ENCODE peak calls at places on chromosomes 5 and 9, in seven cellular contexts. V, D, Q, T, E, C and U are unnamed samples.

GRCh38 chr5:150105898-150106615 is 19.7 kb upstream of the CSF1R start:
- DNase-seq in V (no peak), D (no peak), Q (no peak), T (no peak), E (no peak), C (no peak), U (no peak)

GRCh38 chr9:9352877-9353481 is 1259.8 kb downstream of the PTPRD start:
- DNase-seq in V (no peak), D (no peak), Q (no peak), T (peak), E (peak), C (no peak), U (no peak)

GRCh38 chr9:15509931-15510788 is 610 bp downstream of the PSIP1 start:
- DNase-seq in V (peak), D (no peak), Q (peak), T (peak), E (peak), C (peak), U (no peak)

GRCh38 chr5:56516034-56516433 is 282.9 kb upstream of the ANKRD55 start:
- DNase-seq in V (no peak), D (no peak), Q (no peak), T (no peak), E (no peak), C (no peak), U (no peak)

GRCh38 chr5:139803978-139804377 is 8.4 kb downstream of the PSD2 start:
- DNase-seq in V (no peak), D (no peak), Q (no peak), T (no peak), E (no peak), C (no peak), U (no peak)

GRCh38 chr9:76580188-76580587 is 121.2 kb downstream of the GCNT1 start:
- DNase-seq in V (no peak), D (no peak), Q (no peak), T (no peak), E (no peak), C (no peak), U (no peak)

GRCh38 chr9:136740971-136741884 is 1.5 kb downstream of the LCN10 start:
- DNase-seq in V (no peak), D (peak), Q (no peak), T (no peak), E (no peak), C (no peak), U (no peak)

GRCh38 chr9:131734781-131735180 is 5.1 kb downstream of the RAPGEF1 start:
- DNase-seq in V (no peak), D (no peak), Q (no peak), T (no peak), E (no peak), C (no peak), U (no peak)

GRCh38 chr5:109611505-109611904 is 78.2 kb upstream of the MAN2A1 start:
- DNase-seq in V (no peak), D (no peak), Q (no peak), T (no peak), E (no peak), C (no peak), U (no peak)

GRCh38 chr5:109610581-109610980 is 79.1 kb upstream of the MAN2A1 start:
- DNase-seq in V (no peak), D (no peak), Q (no peak), T (no peak), E (no peak), C (no peak), U (no peak)

GRCh38 chr5:109611061-109611460 is 78.7 kb upstream of the MAN2A1 start:
- DNase-seq in V (no peak), D (no peak), Q (no peak), T (no peak), E (no peak), C (no peak), U (no peak)

GRCh38 chr5:109612278-109612905 is 77.3 kb upstream of the MAN2A1 start:
- DNase-seq in V (no peak), D (no peak), Q (no peak), T (peak), E (no peak), C (no peak), U (no peak)

GRCh38 chr5:109614316-109614715 is 75.4 kb upstream of the MAN2A1 start:
- DNase-seq in V (no peak), D (no peak), Q (no peak), T (no peak), E (no peak), C (no peak), U (no peak)
- H3K4ac ChIP-seq in V (no peak), D (no peak), Q (no peak), T (no peak), E (no peak), C (no peak), U (no peak)

GRCh38 chr9:14212116-14212515 is 101.8 kb downstream of the NFIB start:
- DNase-seq in V (no peak), D (peak), Q (no peak), T (no peak), E (peak), C (no peak), U (no peak)

GRCh38 chr9:14209399-14209990 is 104.4 kb downstream of the NFIB start:
- DNase-seq in V (no peak), D (no peak), Q (no peak), T (no peak), E (no peak), C (no peak), U (no peak)

GRCh38 chr9:14211564-14211963 is 102.4 kb downstream of the NFIB start:
- DNase-seq in V (no peak), D (no peak), Q (no peak), T (no peak), E (no peak), C (no peak), U (no peak)

GRCh38 chr9:14212697-14213420 is 101.1 kb downstream of the NFIB start:
- DNase-seq in V (no peak), D (no peak), Q (no peak), T (no peak), E (no peak), C (peak), U (no peak)

DNA sequence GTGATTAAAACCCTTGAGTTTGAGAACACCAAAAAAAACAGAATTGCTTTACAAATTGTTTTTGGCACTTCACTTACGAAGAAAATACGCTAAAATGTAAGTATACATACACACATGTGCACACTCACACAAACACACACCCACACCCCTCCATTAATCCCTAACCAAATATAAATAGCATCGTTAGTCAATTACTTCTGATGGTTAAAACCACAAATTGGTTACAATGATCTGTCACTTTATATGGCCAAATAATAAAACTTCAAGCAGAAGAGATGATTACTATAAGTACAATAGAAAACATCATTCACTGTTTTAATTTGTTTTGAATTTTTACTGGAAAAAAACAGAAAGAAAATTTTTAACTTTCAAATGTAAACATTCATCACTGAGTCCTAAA is 103.5 kb downstream of the NFIB start:
- DNase-seq in V (no peak), D (no peak), Q (no peak), T (no peak), E (no peak), C (no peak), U (no peak)
- H3K4ac ChIP-seq in V (no peak), D (no peak), Q (no peak), T (no peak), E (no peak), C (no peak), U (no peak)

DNA sequence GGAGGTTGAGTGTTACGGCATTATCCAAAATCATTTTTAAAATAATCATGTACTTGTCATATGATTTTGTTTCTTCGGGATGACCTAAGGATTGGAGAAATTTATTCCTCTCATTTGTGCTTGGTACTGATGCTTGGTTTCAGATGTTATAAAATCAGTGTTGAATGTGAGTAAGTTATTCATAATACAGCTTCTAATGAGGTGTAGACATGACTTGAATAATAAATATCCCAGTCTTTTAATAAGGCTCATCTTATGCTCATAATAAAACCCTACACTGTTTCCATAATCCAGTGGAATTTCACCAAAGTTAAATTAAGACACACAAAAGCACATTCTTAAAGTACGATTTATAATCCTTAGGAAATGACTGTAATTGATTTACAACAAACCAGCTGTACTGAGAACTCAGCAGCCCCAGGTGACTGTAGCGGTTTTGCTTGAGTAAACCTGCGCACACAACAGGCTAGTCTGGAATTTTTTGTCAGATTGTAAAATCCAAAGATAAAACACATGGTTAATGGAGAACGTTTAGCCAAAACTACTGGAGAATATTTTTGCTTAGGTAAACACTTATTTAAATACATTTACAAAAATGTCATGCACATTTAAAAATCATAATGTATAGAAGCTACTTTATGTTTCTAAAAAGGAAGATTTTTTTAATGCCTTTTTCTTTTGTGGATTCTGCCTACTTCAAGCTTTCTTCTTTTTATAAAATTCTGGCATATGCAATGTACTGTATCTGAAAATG is 609.8 kb upstream of the GRAMD2B start:
- DNase-seq in V (no peak), D (no peak), Q (no peak), T (no peak), E (no peak), C (no peak), U (no peak)
- H3K4ac ChIP-seq in V (no peak), D (no peak), Q (no peak), T (no peak), E (no peak), C (no peak), U (no peak)

GRCh38 chr9:97572196-97572891 is 60.8 kb downstream of the TSTD2 start:
- DNase-seq in V (no peak), D (no peak), Q (no peak), T (no peak), E (no peak), C (no peak), U (peak)
- H3K4ac ChIP-seq in V (no peak), D (no peak), Q (no peak), T (no peak), E (no peak), C (no peak), U (no peak)

GRCh38 chr9:80233102-80233843 is 661.5 kb downstream of the TLE4 start:
- DNase-seq in V (no peak), D (no peak), Q (peak), T (no peak), E (no peak), C (no peak), U (no peak)
- H3K4ac ChIP-seq in V (no peak), D (no peak), Q (no peak), T (no peak), E (no peak), C (no peak), U (no peak)

DNA sequence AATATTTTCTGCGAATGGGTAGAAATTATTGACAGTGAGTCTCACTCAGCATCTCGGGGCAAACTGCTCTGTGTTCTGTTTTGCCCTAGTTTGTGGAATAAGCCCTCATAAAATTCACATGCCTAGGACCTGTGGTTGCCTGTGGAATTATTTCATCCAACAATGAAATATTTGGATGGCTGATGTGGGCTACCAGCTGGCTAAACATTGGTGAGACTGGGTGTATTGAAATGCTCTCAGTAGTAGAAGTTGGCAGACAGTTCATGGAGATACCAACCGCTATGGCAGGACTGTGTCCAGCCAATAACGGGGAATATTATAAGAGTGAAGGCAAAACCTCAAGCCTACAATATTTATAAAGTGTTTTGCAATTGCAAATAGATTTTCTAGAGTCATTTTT is 344.1 kb upstream of the RPS23 start:
- DNase-seq in V (no peak), D (no peak), Q (no peak), T (no peak), E (no peak), C (no peak), U (no peak)
- H3K4ac ChIP-seq in V (no peak), D (no peak), Q (no peak), T (no peak), E (no peak), C (no peak), U (no peak)

GRCh38 chr9:69535296-69535832 is 136.8 kb downstream of the APBA1 start:
- DNase-seq in V (no peak), D (peak), Q (peak), T (no peak), E (no peak), C (no peak), U (no peak)
- H3K4ac ChIP-seq in V (no peak), D (no peak), Q (no peak), T (no peak), E (no peak), C (no peak), U (no peak)

GRCh38 chr5:72878854-72879253 is 62.4 kb downstream of the TNPO1 start:
- DNase-seq in V (no peak), D (no peak), Q (no peak), T (no peak), E (no peak), C (no peak), U (no peak)
- H3K4ac ChIP-seq in V (no peak), D (no peak), Q (no peak), T (no peak), E (no peak), C (no peak), U (no peak)

GRCh38 chr9:107833295-107833694 is 343.7 kb upstream of the KLF4 start:
- DNase-seq in V (no peak), D (peak), Q (no peak), T (no peak), E (peak), C (no peak), U (no peak)
- H3K4ac ChIP-seq in V (no peak), D (no peak), Q (no peak), T (no peak), E (no peak), C (no peak), U (no peak)